ENCODE peak calls at places on chromosomes 2 and 18, in four cellular contexts. N is hypothalamus, F is astrocyte of the spinal cord, U is HEK293T. E is an unnamed sample.

GRCh38 chr2:9264301-9264700 is 57.7 kb downstream of the ASAP2 start:
- DNase-seq in F (peak), N (no peak), U (no peak), E (no peak)

GRCh38 chr2:200225943-200226342 is 80.5 kb upstream of the SPATS2L start:
- DNase-seq in N (no peak), U (no peak), F (no peak), E (no peak)

GRCh38 chr2:190267302-190267701 is 52.3 kb downstream of the HIBCH start:
- DNase-seq in N (no peak), U (no peak), F (peak), E (no peak)

GRCh38 chr2:171134624-171135230 is 26.0 kb downstream of the TLK1 start:
- DNase-seq in U (no peak), F (no peak), N (no peak), E (no peak)

GRCh38 chr2:3453196-3453845 is 66.0 kb downstream of the ADI1 start:
- DNase-seq in F (no peak), U (no peak), N (no peak), E (peak)

GRCh38 chr2:209970271-209970670 is 32.2 kb upstream of the RPE start:
- DNase-seq in N (no peak), U (no peak), F (no peak), E (no peak)

GRCh38 chr2:231621051-231621879 is 28.6 kb downstream of the TEX44 start:
- DNase-seq in U (no peak), F (no peak), N (no peak), E (no peak)

GRCh38 chr18:4108016-4108415 is 347.1 kb downstream of the DLGAP1 start:
- DNase-seq in F (no peak), N (no peak), U (no peak), E (no peak)

GRCh38 chr2:60826126-60826525 is 55.2 kb upstream of the REL start:
- DNase-seq in F (no peak), N (no peak), U (no peak), E (no peak)

GRCh38 chr2:233421091-233421816 is 67.0 kb downstream of the DGKD start:
- DNase-seq in U (no peak), F (no peak), N (no peak), E (peak)

GRCh38 chr2:160621748-160622147 is 128.1 kb upstream of the RBMS1 start:
- DNase-seq in U (no peak), F (no peak), N (no peak), E (no peak)

GRCh38 chr2:231182500-231182899 is 15.9 kb upstream of the ARMC9 start:
- DNase-seq in U (peak), N (no peak), F (no peak), E (peak)

GRCh38 chr2:173652731-173653426 is 298.2 kb downstream of the CDCA7 start:
- DNase-seq in U (peak), F (peak), N (no peak), E (no peak)

GRCh38 chr2:181683518-181684453 is 3.5 kb upstream of the NEUROD1 start:
- DNase-seq in F (no peak), N (no peak), U (peak), E (no peak)

GRCh38 chr2:236748385-236748784 is 178.8 kb downstream of the ACKR3 start:
- DNase-seq in F (no peak), N (no peak), U (no peak), E (no peak)

GRCh38 chr2:5976626-5977025 is 284.4 kb downstream of the SOX11 start:
- DNase-seq in U (no peak), F (no peak), N (no peak), E (no peak)

GRCh38 chr2:4674007-4674406 is 970.6 kb downstream of the DCDC2C start:
- DNase-seq in N (no peak), F (no peak), U (no peak), E (no peak)

GRCh38 chr2:230669386-230669935 is 43.2 kb upstream of the CAB39 start:
- DNase-seq in N (no peak), U (no peak), F (peak), E (no peak)

GRCh38 chr2:230473378-230473777 is 57.4 kb downstream of the SP100 start:
- DNase-seq in U (no peak), F (no peak), N (no peak), E (no peak)

GRCh38 chr2:153115141-153115540 is 363.4 kb downstream of the RPRM start:
- DNase-seq in F (no peak), U (no peak), N (no peak), E (no peak)

GRCh38 chr2:240793313-240794177 is 26.5 kb downstream of the KIF1A start:
- DNase-seq in N (no peak), F (no peak), U (no peak), E (no peak)

GRCh38 chr2:74414913-74415761 is 6.3 kb downstream of the C2orf81 start:
- DNase-seq in N (peak), U (no peak), F (no peak), E (no peak)

GRCh38 chr2:106343274-106343673 is 124.9 kb downstream of the RGPD3 start:
- DNase-seq in F (no peak), N (no peak), U (no peak), E (no peak)

GRCh38 chr2:129741165-129741564 is 238.3 kb upstream of the RAB6C start:
- DNase-seq in U (no peak), F (no peak), N (no peak), E (no peak)

GRCh38 chr2:177464549-177464948 is 72.0 kb downstream of the AGPS start:
- DNase-seq in U (no peak), F (peak), N (no peak), E (no peak)

GRCh38 chr18:49854681-49855080 is 41.3 kb upstream of the ACAA2 start:
- DNase-seq in N (no peak), U (no peak), F (no peak), E (no peak)

GRCh38 chr18:35406666-35407065 is 29.5 kb upstream of the ZNF396 start:
- DNase-seq in F (no peak), U (no peak), N (no peak), E (no peak)

GRCh38 chr18:2027026-2027425 is 544.3 kb downstream of the METTL4 start:
- DNase-seq in F (no peak), U (no peak), N (no peak), E (no peak)

GRCh38 chr2:240992572-240993291 is 5.7 kb upstream of the SNED1 start:
- DNase-seq in F (no peak), U (no peak), N (no peak), E (peak)

GRCh38 chr2:160210599-160211138 is 10.6 kb upstream of the ITGB6 start:
- DNase-seq in F (peak), U (peak), N (no peak), E (no peak)

GRCh38 chr2:9256570-9257043 is 50.0 kb downstream of the ASAP2 start:
- DNase-seq in U (no peak), F (no peak), N (no peak), E (no peak)

GRCh38 chr18:51251625-51252024 is 54.1 kb upstream of the MEX3C start:
- DNase-seq in U (no peak), F (no peak), N (no peak), E (no peak)

GRCh38 chr2:202818321-202818720 is 53.2 kb downstream of the ICA1L start:
- DNase-seq in F (no peak), U (no peak), N (no peak), E (no peak)

GRCh38 chr2:168592181-168592831 is 136.2 kb downstream of the CERS6 start:
- DNase-seq in U (no peak), N (no peak), F (no peak), E (no peak)

GRCh38 chr2:9720352-9721093 is 89.7 kb upstream of the YWHAQ start:
- DNase-seq in F (no peak), U (no peak), N (no peak), E (no peak)

GRCh38 chr2:86330015-86330414 is 7.4 kb downstream of the REEP1 start:
- DNase-seq in N (no peak), F (no peak), U (no peak), E (no peak)